ENCODE peak calls at places on chromosomes 13 and 19, in five cellular contexts. B, P, I, M and W are unnamed samples. For H3K36me3, the result is how much of the 10 kb centered on the place peaks cover.

GRCh38 chr13:97432917-97433726 is 847 bp upstream of the RAP2A start:
- DNase-seq in M (peak), I (peak), B (peak), P (peak), W (peak)

GRCh38 chr19:51016798-51017683 is 2.5 kb downstream of the KLK10 start:
- DNase-seq in M (no peak), B (peak), I (peak), P (peak), W (peak)

GRCh38 chr13:25192052-25192451 is 20.0 kb upstream of the AMER2 start:
- DNase-seq in P (no peak), M (no peak), I (no peak), B (no peak), W (no peak)

GRCh38 chr13:44048326-44048725 is 168.6 kb downstream of the LACC1 start:
- DNase-seq in M (peak), B (peak), P (no peak), I (no peak), W (no peak)

GRCh38 chr13:67133476-67133875 is 96.7 kb downstream of the PCDH9 start:
- DNase-seq in P (no peak), M (peak), I (no peak), B (peak), W (no peak)

GRCh38 chr13:112748947-112749346 is 59.1 kb downstream of the ATP11A start:
- DNase-seq in I (no peak), P (no peak), B (peak), M (no peak), W (no peak)

GRCh38 chr13:35720690-35721554 is 244.4 kb upstream of the MAB21L1 start:
- DNase-seq in I (no peak), M (peak), B (peak), P (peak), W (peak)

GRCh38 chr19:55350620-55351315 is 3.8 kb downstream of the COX6B2 start:
- DNase-seq in B (no peak), P (no peak), M (no peak), I (no peak), W (no peak)

GRCh38 chr19:35044317-35045117 is 3.0 kb downstream of the HPN start:
- DNase-seq in P (peak), I (no peak), M (peak), B (peak), W (no peak)

GRCh38 chr19:47228168-47228936 is 2.6 kb downstream of the BBC3 start:
- DNase-seq in M (no peak), B (no peak), P (peak), I (peak), W (peak)

GRCh38 chr13:36919833-36920611 is at the start of gene SMAD9:
- DNase-seq in P (peak), I (peak), B (peak), M (peak), W (peak)

GRCh38 chr13:46543307-46543706 is 9.7 kb upstream of the LRCH1 start:
- DNase-seq in P (no peak), B (no peak), I (no peak), M (no peak), W (no peak)

GRCh38 chr19:11148001-11148400 is 7.6 kb downstream of the SPC24 start:
- DNase-seq in P (no peak), I (no peak), B (no peak), M (no peak), W (no peak)
- H3K36me3 ChIP-seq in P (under half), I (under half), B (under half), M (under half), W (under half)

GRCh38 chr19:10191347-10191746 is 3.4 kb downstream of the DNMT1 start:
- DNase-seq in I (peak), M (no peak), B (peak), P (no peak), W (peak)
- H3K36me3 ChIP-seq in I (under half), M (under half), B (under half), P (under half), W (under half)

DNA sequence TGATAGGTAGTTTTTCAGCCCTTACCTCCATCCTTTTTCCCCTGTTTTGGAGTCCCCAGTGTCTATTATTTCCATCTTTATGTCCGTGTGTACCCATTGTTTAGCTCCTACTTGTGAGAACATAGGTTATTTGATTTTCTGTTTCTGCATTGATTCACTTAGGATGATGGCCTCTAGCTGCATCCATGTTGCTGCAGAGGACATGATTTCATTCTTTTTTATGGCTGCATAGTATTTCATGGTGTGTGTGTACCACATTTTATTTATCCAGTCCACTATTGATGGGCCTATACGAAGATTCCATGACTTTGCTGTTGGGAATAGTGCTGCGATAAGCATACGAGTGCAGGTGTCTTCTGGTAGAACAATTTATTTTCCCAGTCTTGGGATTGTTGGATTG is 15.0 kb upstream of the ZNF527 start:
- DNase-seq in I (no peak), P (no peak), M (no peak), B (no peak), W (no peak)
- H3K36me3 ChIP-seq in I (under half), P (under half), M (under half), B (under half), W (under half)

DNA sequence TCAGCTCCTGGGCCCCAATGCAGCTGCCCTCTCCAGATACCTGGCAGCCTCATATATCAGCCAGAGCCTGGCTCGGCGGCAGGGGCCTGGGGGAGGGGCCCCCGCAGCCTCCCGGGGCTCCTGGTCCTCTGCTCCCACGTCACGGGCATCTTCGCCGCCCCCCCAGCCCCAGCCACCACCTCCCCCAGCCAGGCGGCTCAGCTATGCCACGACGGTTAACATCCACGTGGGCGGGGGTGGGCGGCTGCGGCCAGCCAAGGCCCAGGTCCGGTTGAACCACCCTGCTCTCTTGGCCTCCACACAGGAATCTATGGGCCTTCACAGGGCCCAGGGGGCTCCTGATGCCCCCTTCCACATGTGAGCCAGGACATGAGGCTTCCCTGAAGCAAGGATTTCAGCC is 10.8 kb downstream of the RPS16 start:
- DNase-seq in P (no peak), M (no peak), I (no peak), B (no peak), W (no peak)
- H3K36me3 ChIP-seq in P (under half), M (under half), I (under half), B (under half), W (under half)

DNA sequence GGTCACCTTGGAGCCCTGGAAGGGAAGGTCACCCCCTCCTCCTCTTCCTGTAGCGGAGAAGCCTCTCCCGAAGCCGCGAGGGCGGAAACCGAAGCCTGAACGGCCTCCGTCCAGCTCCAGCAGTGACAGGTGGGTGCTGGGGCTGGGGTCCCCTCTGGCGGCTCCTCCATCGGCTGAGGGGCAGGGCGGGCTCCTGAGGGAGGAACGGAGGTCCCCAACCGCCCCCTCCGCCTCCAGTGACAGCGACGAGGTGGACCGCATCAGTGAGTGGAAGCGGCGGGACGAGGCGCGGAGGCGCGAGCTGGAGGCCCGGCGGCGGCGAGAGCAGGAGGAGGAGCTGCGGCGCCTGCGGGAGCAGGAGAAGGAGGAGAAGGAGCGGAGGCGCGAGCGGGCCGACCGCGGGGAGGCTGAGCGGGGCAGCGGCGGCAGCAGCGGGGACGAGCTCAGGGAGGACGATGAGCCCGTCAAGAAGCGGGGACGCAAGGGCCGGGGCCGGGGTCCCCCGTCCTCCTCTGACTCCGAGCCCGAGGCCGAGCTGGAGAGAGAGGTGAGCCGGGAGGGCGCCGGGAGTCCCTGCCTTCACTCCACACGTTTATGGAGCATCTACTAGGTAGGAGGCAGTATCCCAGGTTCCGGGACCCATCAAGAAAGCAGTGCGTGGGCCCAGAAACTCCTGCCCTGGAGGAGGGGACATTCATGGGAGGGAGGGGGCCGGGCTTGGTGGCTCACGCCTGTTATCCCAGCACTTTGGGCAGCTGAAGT is 22.0 kb downstream of the HDGFL2 start:
- DNase-seq in B (no peak), M (no peak), P (no peak), I (no peak), W (no peak)
- H3K36me3 ChIP-seq in B (under half), M (under half), P (under half), I (under half), W (under half)

GRCh38 chr19:18453269-18454024 is 15.5 kb upstream of the ISYNA1 start:
- DNase-seq in M (no peak), B (no peak), I (no peak), P (no peak), W (no peak)

GRCh38 chr19:18457478-18458331 is 19.8 kb upstream of the ISYNA1 start:
- DNase-seq in I (no peak), P (peak), B (no peak), M (no peak), W (no peak)

GRCh38 chr19:18452386-18452785 is 14.5 kb upstream of the ISYNA1 start:
- DNase-seq in I (no peak), M (no peak), P (no peak), B (no peak), W (no peak)

GRCh38 chr19:18456974-18457373 is 19.0 kb upstream of the ISYNA1 start:
- DNase-seq in M (no peak), P (no peak), I (no peak), B (no peak), W (no peak)

DNA sequence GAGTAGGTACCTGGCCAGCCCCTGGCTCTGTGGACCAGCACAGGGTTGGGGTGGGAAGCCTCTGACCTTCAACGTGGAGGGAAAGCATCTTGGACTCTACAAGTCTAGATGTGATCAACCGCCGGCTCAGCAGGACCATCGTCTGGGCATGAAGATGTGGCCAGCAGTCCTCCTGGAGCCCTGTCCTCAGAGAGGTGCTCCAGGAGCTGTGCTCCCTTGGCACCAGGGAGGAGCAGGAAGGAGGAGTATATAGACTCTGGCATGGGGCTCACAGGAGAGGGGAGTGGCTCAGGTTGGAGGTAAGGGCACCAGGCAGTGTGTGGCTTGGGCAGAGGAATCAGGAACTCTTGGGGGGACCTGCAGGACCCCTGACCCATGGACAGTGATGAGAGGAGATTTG is 18.3 kb upstream of the ISYNA1 start:
- DNase-seq in M (no peak), B (no peak), I (no peak), P (no peak), W (no peak)
- H3K36me3 ChIP-seq in M (under half), B (under half), I (under half), P (under half), W (under half)

DNA sequence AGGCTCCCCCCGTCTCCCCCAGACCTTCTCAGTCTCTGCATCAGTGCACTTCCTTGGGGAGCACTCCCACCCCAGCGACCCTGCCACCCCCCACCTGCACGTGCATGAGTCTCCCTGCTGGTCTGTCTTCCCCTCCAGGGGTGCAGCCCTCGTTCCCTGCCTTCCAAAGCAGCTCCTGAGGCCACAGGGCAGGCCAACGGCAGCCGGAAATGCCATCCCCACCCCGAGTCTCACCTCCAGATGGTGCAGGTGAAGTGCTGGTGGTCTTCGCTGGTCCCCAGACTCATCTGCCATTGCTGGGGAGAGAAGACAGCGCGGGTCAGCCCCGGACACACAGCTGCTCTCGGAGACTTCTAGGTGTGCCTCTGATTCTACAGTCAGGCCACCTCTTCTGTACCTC is 5.5 kb downstream of the MYDGF start:
- DNase-seq in P (no peak), B (no peak), M (no peak), I (no peak), W (no peak)
- H3K36me3 ChIP-seq in P (under half), B (under half), M (under half), I (under half), W (under half)

DNA sequence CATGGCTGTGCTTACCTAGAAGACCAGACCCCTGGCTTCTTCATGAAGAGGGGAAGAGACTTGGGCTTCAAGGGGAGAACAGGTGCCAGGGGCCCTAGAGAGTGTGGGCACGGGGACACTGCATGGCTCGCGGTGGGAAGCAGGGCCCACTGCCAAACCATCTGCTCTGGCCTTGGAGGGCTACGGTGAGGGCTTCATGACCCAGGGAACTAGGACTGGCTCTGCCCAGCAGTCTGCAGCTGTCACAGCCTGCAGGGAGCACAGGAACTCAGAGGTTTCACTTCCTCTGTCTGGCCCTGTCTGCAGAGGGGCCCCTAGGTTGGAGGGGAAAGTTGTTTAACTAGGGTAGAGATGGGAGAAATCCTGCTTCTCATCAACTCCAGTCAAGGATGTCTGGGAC is 4.3 kb downstream of the ERCC1 start:
- DNase-seq in M (no peak), P (no peak), B (no peak), I (no peak), W (no peak)
- H3K36me3 ChIP-seq in M (under half), P (under half), B (under half), I (under half), W (under half)